ENCODE peak calls at places on chromosomes 5 and 9, in ten cellular contexts. One of them, this sample, is unnamed. For H3K27me3, the result is how much of the 10 kb centered on the place peaks cover.

GRCh38 chr9:69469136-69469535 is 144.1 kb downstream of the ENTREP1 start:
- DNase-seq in aorta: no peak
- DNase-seq in HepG2: no peak
- DNase-seq in AG04450: no peak
- DNase-seq in brain microvascular endothelial cell: no peak
- DNase-seq in PC-3: no peak
- DNase-seq in HCT116: no peak
- DNase-seq in mammary epithelial cell: no peak
- DNase-seq in IMR-90: peak
- DNase-seq in left ventricle myocardium inferior: no peak
- DNase-seq in this sample: no peak

GRCh38 chr9:114224247-114224610 is 68.9 kb downstream of the COL27A1 start:
- DNase-seq in mammary epithelial cell: peak
- DNase-seq in brain microvascular endothelial cell: peak
- DNase-seq in left ventricle myocardium inferior: no peak
- DNase-seq in AG04450: no peak
- DNase-seq in aorta: no peak
- DNase-seq in PC-3: peak
- DNase-seq in IMR-90: peak
- DNase-seq in HCT116: no peak
- DNase-seq in HepG2: peak
- DNase-seq in this sample: no peak

GRCh38 chr5:133896446-133896845 is 72.0 kb downstream of the C5orf15 start:
- DNase-seq in brain microvascular endothelial cell: no peak
- DNase-seq in PC-3: no peak
- DNase-seq in mammary epithelial cell: no peak
- DNase-seq in HepG2: no peak
- DNase-seq in HCT116: no peak
- DNase-seq in left ventricle myocardium inferior: no peak
- DNase-seq in IMR-90: no peak
- DNase-seq in aorta: no peak
- DNase-seq in AG04450: no peak
- DNase-seq in this sample: no peak

GRCh38 chr5:123505633-123506032 is 6.3 kb upstream of the CSNK1G3 start:
- DNase-seq in aorta: no peak
- DNase-seq in AG04450: no peak
- DNase-seq in left ventricle myocardium inferior: no peak
- DNase-seq in mammary epithelial cell: no peak
- DNase-seq in IMR-90: no peak
- DNase-seq in HCT116: no peak
- DNase-seq in brain microvascular endothelial cell: no peak
- DNase-seq in HepG2: no peak
- DNase-seq in PC-3: no peak
- DNase-seq in this sample: no peak

GRCh38 chr5:62496876-62497275 is 81.7 kb upstream of the LRRC70 start:
- DNase-seq in IMR-90: no peak
- DNase-seq in mammary epithelial cell: no peak
- DNase-seq in PC-3: no peak
- DNase-seq in HCT116: no peak
- DNase-seq in left ventricle myocardium inferior: no peak
- DNase-seq in HepG2: no peak
- DNase-seq in brain microvascular endothelial cell: no peak
- DNase-seq in AG04450: no peak
- DNase-seq in aorta: no peak
- DNase-seq in this sample: no peak

GRCh38 chr5:179265529-179266290 is 79.6 kb downstream of the ADAMTS2 start:
- DNase-seq in aorta: peak
- DNase-seq in PC-3: peak
- DNase-seq in mammary epithelial cell: peak
- DNase-seq in IMR-90: peak
- DNase-seq in left ventricle myocardium inferior: peak
- DNase-seq in brain microvascular endothelial cell: peak
- DNase-seq in HepG2: no peak
- DNase-seq in HCT116: no peak
- DNase-seq in AG04450: peak
- DNase-seq in this sample: peak

GRCh38 chr9:120971938-120972337 is 45.3 kb upstream of the TRAF1 start:
- DNase-seq in left ventricle myocardium inferior: no peak
- DNase-seq in IMR-90: no peak
- DNase-seq in HepG2: no peak
- DNase-seq in AG04450: no peak
- DNase-seq in PC-3: no peak
- DNase-seq in brain microvascular endothelial cell: no peak
- DNase-seq in aorta: no peak
- DNase-seq in mammary epithelial cell: no peak
- DNase-seq in HCT116: no peak
- DNase-seq in this sample: no peak

GRCh38 chr9:94168203-94169000 is 84.1 kb downstream of the PTPDC1 start:
- DNase-seq in AG04450: no peak
- DNase-seq in IMR-90: peak
- DNase-seq in left ventricle myocardium inferior: no peak
- DNase-seq in brain microvascular endothelial cell: no peak
- DNase-seq in aorta: no peak
- DNase-seq in PC-3: no peak
- DNase-seq in HCT116: no peak
- DNase-seq in HepG2: no peak
- DNase-seq in mammary epithelial cell: peak
- DNase-seq in this sample: no peak

GRCh38 chr5:51495672-51496071 is 112.4 kb downstream of the ISL1 start:
- DNase-seq in HCT116: no peak
- DNase-seq in HepG2: no peak
- DNase-seq in left ventricle myocardium inferior: no peak
- DNase-seq in AG04450: no peak
- DNase-seq in IMR-90: peak
- DNase-seq in aorta: no peak
- DNase-seq in brain microvascular endothelial cell: no peak
- DNase-seq in mammary epithelial cell: peak
- DNase-seq in PC-3: peak
- DNase-seq in this sample: no peak

GRCh38 chr5:119341452-119342349 is 14.1 kb upstream of the TNFAIP8 start:
- DNase-seq in brain microvascular endothelial cell: no peak
- DNase-seq in HepG2: no peak
- DNase-seq in aorta: no peak
- DNase-seq in AG04450: no peak
- DNase-seq in left ventricle myocardium inferior: no peak
- DNase-seq in IMR-90: no peak
- DNase-seq in HCT116: no peak
- DNase-seq in PC-3: no peak
- DNase-seq in mammary epithelial cell: no peak
- DNase-seq in this sample: no peak

GRCh38 chr5:149474198-149474597 is 77.0 kb downstream of the CSNK1A1 start:
- DNase-seq in PC-3: peak
- DNase-seq in HepG2: no peak
- DNase-seq in aorta: no peak
- DNase-seq in AG04450: no peak
- DNase-seq in brain microvascular endothelial cell: no peak
- DNase-seq in left ventricle myocardium inferior: no peak
- DNase-seq in IMR-90: no peak
- DNase-seq in mammary epithelial cell: peak
- DNase-seq in HCT116: no peak
- DNase-seq in this sample: no peak

GRCh38 chr9:107539427-107540154 is 50.0 kb upstream of the KLF4 start:
- DNase-seq in mammary epithelial cell: peak
- DNase-seq in HCT116: no peak
- DNase-seq in brain microvascular endothelial cell: no peak
- DNase-seq in aorta: no peak
- DNase-seq in HepG2: no peak
- DNase-seq in IMR-90: no peak
- DNase-seq in PC-3: peak
- DNase-seq in left ventricle myocardium inferior: peak
- DNase-seq in AG04450: no peak
- DNase-seq in this sample: no peak

GRCh38 chr5:66829826-66830225 is 233.6 kb downstream of the MAST4 start:
- DNase-seq in IMR-90: peak
- DNase-seq in mammary epithelial cell: peak
- DNase-seq in PC-3: peak
- DNase-seq in left ventricle myocardium inferior: no peak
- DNase-seq in brain microvascular endothelial cell: peak
- DNase-seq in HepG2: no peak
- DNase-seq in HCT116: no peak
- DNase-seq in AG04450: no peak
- DNase-seq in aorta: no peak
- DNase-seq in this sample: no peak

GRCh38 chr9:131174681-131175239 is 49.4 kb downstream of the NUP214 start:
- DNase-seq in HCT116: no peak
- DNase-seq in left ventricle myocardium inferior: no peak
- DNase-seq in mammary epithelial cell: no peak
- DNase-seq in aorta: no peak
- DNase-seq in brain microvascular endothelial cell: no peak
- DNase-seq in AG04450: no peak
- DNase-seq in IMR-90: no peak
- DNase-seq in PC-3: no peak
- DNase-seq in HepG2: no peak
- DNase-seq in this sample: no peak

GRCh38 chr9:110048473-110048975 is 159.4 kb downstream of the C9orf152 start:
- DNase-seq in left ventricle myocardium inferior: peak
- DNase-seq in brain microvascular endothelial cell: peak
- DNase-seq in HepG2: no peak
- DNase-seq in mammary epithelial cell: peak
- DNase-seq in HCT116: peak
- DNase-seq in IMR-90: peak
- DNase-seq in AG04450: no peak
- DNase-seq in aorta: peak
- DNase-seq in PC-3: peak
- DNase-seq in this sample: peak

GRCh38 chr5:143807401-143807800 is 4.6 kb upstream of the HMHB1 start:
- DNase-seq in brain microvascular endothelial cell: no peak
- DNase-seq in HepG2: no peak
- DNase-seq in AG04450: no peak
- DNase-seq in HCT116: no peak
- DNase-seq in PC-3: no peak
- DNase-seq in IMR-90: no peak
- DNase-seq in aorta: no peak
- DNase-seq in mammary epithelial cell: no peak
- DNase-seq in left ventricle myocardium inferior: no peak
- DNase-seq in this sample: no peak

GRCh38 chr9:130234340-130235260 is 31.0 kb upstream of the HMCN2 start:
- DNase-seq in HepG2: no peak
- DNase-seq in PC-3: peak
- DNase-seq in aorta: no peak
- DNase-seq in IMR-90: peak
- DNase-seq in mammary epithelial cell: no peak
- DNase-seq in HCT116: no peak
- DNase-seq in brain microvascular endothelial cell: peak
- DNase-seq in AG04450: no peak
- DNase-seq in left ventricle myocardium inferior: no peak
- DNase-seq in this sample: no peak

GRCh38 chr5:36876965-36877666 is 547 bp downstream of the NIPBL start:
- DNase-seq in PC-3: peak
- DNase-seq in IMR-90: peak
- DNase-seq in AG04450: no peak
- DNase-seq in mammary epithelial cell: peak
- DNase-seq in left ventricle myocardium inferior: peak
- DNase-seq in brain microvascular endothelial cell: peak
- DNase-seq in HepG2: peak
- DNase-seq in HCT116: peak
- DNase-seq in aorta: peak
- DNase-seq in this sample: no peak

DNA sequence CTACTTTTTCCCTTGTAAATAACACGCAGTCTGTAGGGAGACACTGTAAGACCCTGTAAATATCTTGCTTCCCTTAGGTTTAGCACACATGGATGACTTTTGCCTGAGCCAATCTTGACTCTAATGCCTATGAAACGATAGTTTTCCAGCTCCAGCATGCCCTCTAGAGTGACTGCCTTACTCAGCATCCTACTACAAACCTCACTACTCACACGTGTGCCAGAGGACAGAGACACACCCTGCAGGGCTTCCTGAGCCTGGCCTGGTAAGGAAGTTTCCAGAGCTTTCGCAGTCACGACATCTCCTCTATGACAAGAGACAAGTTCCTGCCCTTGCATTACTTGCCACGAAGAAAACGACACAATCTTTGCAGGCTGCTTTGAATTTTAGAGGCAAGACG is 138.1 kb downstream of the ATPSCKMT start:
- DNase-seq in HCT116: peak
- DNase-seq in brain microvascular endothelial cell: peak
- DNase-seq in PC-3: peak
- DNase-seq in HepG2: peak
- DNase-seq in aorta: no peak
- DNase-seq in AG04450: peak
- DNase-seq in IMR-90: peak
- DNase-seq in left ventricle myocardium inferior: no peak
- DNase-seq in mammary epithelial cell: peak
- DNase-seq in this sample: no peak
- H3K27ac ChIP-seq in HCT116: no peak
- H3K27ac ChIP-seq in brain microvascular endothelial cell: no peak
- H3K27ac ChIP-seq in PC-3: no peak
- H3K27ac ChIP-seq in HepG2: no peak
- H3K27ac ChIP-seq in aorta: no peak
- H3K27ac ChIP-seq in AG04450: no peak
- H3K27ac ChIP-seq in IMR-90: no peak
- H3K27ac ChIP-seq in left ventricle myocardium inferior: no peak
- H3K27ac ChIP-seq in mammary epithelial cell: no peak
- H3K27ac ChIP-seq in this sample: no peak

GRCh38 chr5:39439582-39439981 is 14.8 kb upstream of the DAB2 start:
- DNase-seq in PC-3: no peak
- DNase-seq in left ventricle myocardium inferior: no peak
- DNase-seq in HepG2: no peak
- DNase-seq in IMR-90: no peak
- DNase-seq in AG04450: no peak
- DNase-seq in aorta: no peak
- DNase-seq in HCT116: no peak
- DNase-seq in mammary epithelial cell: no peak
- DNase-seq in brain microvascular endothelial cell: no peak
- DNase-seq in this sample: no peak
- H3K27me3 ChIP-seq in PC-3: under half
- H3K27me3 ChIP-seq in left ventricle myocardium inferior: under half
- H3K27me3 ChIP-seq in HepG2: under half
- H3K27me3 ChIP-seq in IMR-90: under half
- H3K27me3 ChIP-seq in AG04450: under half
- H3K27me3 ChIP-seq in aorta: under half
- H3K27me3 ChIP-seq in HCT116: under half
- H3K27me3 ChIP-seq in mammary epithelial cell: under half
- H3K27me3 ChIP-seq in brain microvascular endothelial cell: under half
- H3K27me3 ChIP-seq in this sample: under half

DNA sequence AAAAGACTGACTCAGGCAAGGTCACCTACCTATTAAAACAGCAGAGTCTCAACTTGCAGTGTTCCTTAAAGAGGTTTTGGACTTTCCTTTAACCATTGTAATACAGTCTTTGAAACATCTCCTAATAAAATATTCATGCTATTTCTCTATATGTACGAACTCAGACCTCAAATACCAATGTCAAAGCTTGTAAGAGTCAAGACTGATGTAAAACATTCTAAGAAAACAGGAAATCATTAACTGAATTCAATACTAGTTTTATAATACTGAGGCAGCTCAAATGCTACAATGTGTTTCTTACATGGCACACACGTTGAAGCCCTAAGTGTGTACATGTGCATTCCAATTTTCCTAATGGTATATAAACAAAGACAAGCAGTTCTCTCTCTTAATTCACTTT is 11.7 kb downstream of the PSIP1 start:
- DNase-seq in IMR-90: no peak
- DNase-seq in brain microvascular endothelial cell: no peak
- DNase-seq in left ventricle myocardium inferior: no peak
- DNase-seq in mammary epithelial cell: no peak
- DNase-seq in PC-3: no peak
- DNase-seq in AG04450: no peak
- DNase-seq in HepG2: no peak
- DNase-seq in HCT116: no peak
- DNase-seq in aorta: no peak
- DNase-seq in this sample: no peak
- H3K27ac ChIP-seq in IMR-90: no peak
- H3K27ac ChIP-seq in brain microvascular endothelial cell: no peak
- H3K27ac ChIP-seq in left ventricle myocardium inferior: no peak
- H3K27ac ChIP-seq in mammary epithelial cell: no peak
- H3K27ac ChIP-seq in PC-3: no peak
- H3K27ac ChIP-seq in AG04450: no peak
- H3K27ac ChIP-seq in HepG2: no peak
- H3K27ac ChIP-seq in HCT116: no peak
- H3K27ac ChIP-seq in aorta: no peak
- H3K27ac ChIP-seq in this sample: no peak

GRCh38 chr5:154610321-154611154 is 132.5 kb upstream of the HAND1 start:
- DNase-seq in brain microvascular endothelial cell: peak
- DNase-seq in aorta: peak
- DNase-seq in IMR-90: peak
- DNase-seq in left ventricle myocardium inferior: peak
- DNase-seq in mammary epithelial cell: peak
- DNase-seq in AG04450: peak
- DNase-seq in PC-3: peak
- DNase-seq in HepG2: peak
- DNase-seq in HCT116: peak
- DNase-seq in this sample: peak
- H3K27me3 ChIP-seq in brain microvascular endothelial cell: under half
- H3K27me3 ChIP-seq in aorta: under half
- H3K27me3 ChIP-seq in IMR-90: half or more
- H3K27me3 ChIP-seq in left ventricle myocardium inferior: half or more
- H3K27me3 ChIP-seq in mammary epithelial cell: under half
- H3K27me3 ChIP-seq in AG04450: half or more
- H3K27me3 ChIP-seq in PC-3: under half
- H3K27me3 ChIP-seq in HepG2: half or more
- H3K27me3 ChIP-seq in HCT116: under half
- H3K27me3 ChIP-seq in this sample: half or more

This sample was measured in CD4-positive, alpha-beta T cell.